ENCODE peak calls at places on chromosome 9, in six cellular contexts. One of them, this sample, is unnamed.

GRCh38 chr9:70403618-70404025 is 10.8 kb downstream of the KLF9 start:
- DNase-seq in IMR-90: peak; percentile 47
- DNase-seq in neuronal stem cell: no peak
- DNase-seq in amygdala: no peak
- DNase-seq in activated naive CD4-positive, alpha-beta T cell treated with anti-CD3 and anti-CD28 coated beads, Interleukin-2, amount 50 U/mL, for 72 hours: no peak
- DNase-seq in sigmoid colon: peak; percentile 57
- DNase-seq in this sample: no peak

GRCh38 chr9:83544002-83544698 is 5.9 kb upstream of the FRMD3 start:
- DNase-seq in IMR-90: peak; percentile 38
- DNase-seq in neuronal stem cell: no peak
- DNase-seq in amygdala: no peak
- DNase-seq in activated naive CD4-positive, alpha-beta T cell treated with anti-CD3 and anti-CD28 coated beads, Interleukin-2, amount 50 U/mL, for 72 hours: no peak
- DNase-seq in sigmoid colon: no peak
- DNase-seq in this sample: no peak

GRCh38 chr9:120693609-120694008 is 20.7 kb downstream of the MEGF9 start:
- DNase-seq in IMR-90: peak; percentile 60
- DNase-seq in neuronal stem cell: no peak
- DNase-seq in amygdala: no peak
- DNase-seq in activated naive CD4-positive, alpha-beta T cell treated with anti-CD3 and anti-CD28 coated beads, Interleukin-2, amount 50 U/mL, for 72 hours: no peak
- DNase-seq in sigmoid colon: no peak
- DNase-seq in this sample: no peak

GRCh38 chr9:563200-563599 is 278.3 kb upstream of the DMRT1 start:
- DNase-seq in IMR-90: no peak
- DNase-seq in neuronal stem cell: no peak
- DNase-seq in amygdala: no peak
- DNase-seq in activated naive CD4-positive, alpha-beta T cell treated with anti-CD3 and anti-CD28 coated beads, Interleukin-2, amount 50 U/mL, for 72 hours: no peak
- DNase-seq in sigmoid colon: no peak
- DNase-seq in this sample: no peak

GRCh38 chr9:5843450-5844249 is 10.7 kb upstream of the ERMP1 start:
- DNase-seq in IMR-90: peak; percentile 29
- DNase-seq in neuronal stem cell: no peak
- DNase-seq in amygdala: no peak
- DNase-seq in activated naive CD4-positive, alpha-beta T cell treated with anti-CD3 and anti-CD28 coated beads, Interleukin-2, amount 50 U/mL, for 72 hours: no peak
- DNase-seq in sigmoid colon: no peak
- DNase-seq in this sample: no peak

GRCh38 chr9:96061293-96061987 is 185.9 kb downstream of the ERCC6L2 start:
- DNase-seq in IMR-90: peak; percentile 41
- DNase-seq in neuronal stem cell: no peak
- DNase-seq in amygdala: peak; percentile 11
- DNase-seq in activated naive CD4-positive, alpha-beta T cell treated with anti-CD3 and anti-CD28 coated beads, Interleukin-2, amount 50 U/mL, for 72 hours: no peak
- DNase-seq in sigmoid colon: no peak
- DNase-seq in this sample: no peak

GRCh38 chr9:136656795-136657611 is 5.7 kb upstream of the EGFL7 start:
- DNase-seq in IMR-90: no peak
- DNase-seq in neuronal stem cell: no peak
- DNase-seq in amygdala: no peak
- DNase-seq in activated naive CD4-positive, alpha-beta T cell treated with anti-CD3 and anti-CD28 coated beads, Interleukin-2, amount 50 U/mL, for 72 hours: no peak
- DNase-seq in sigmoid colon: no peak
- DNase-seq in this sample: no peak

GRCh38 chr9:7536310-7536939 is 263.2 kb downstream of the DMAC1 start:
- DNase-seq in IMR-90: peak; percentile 56
- DNase-seq in neuronal stem cell: peak; percentile 41
- DNase-seq in amygdala: no peak
- DNase-seq in activated naive CD4-positive, alpha-beta T cell treated with anti-CD3 and anti-CD28 coated beads, Interleukin-2, amount 50 U/mL, for 72 hours: no peak
- DNase-seq in sigmoid colon: no peak
- DNase-seq in this sample: no peak

GRCh38 chr9:106945727-106946690 is 83.0 kb downstream of the ZNF462 start:
- DNase-seq in IMR-90: peak; percentile 91
- DNase-seq in neuronal stem cell: no peak
- DNase-seq in amygdala: no peak
- DNase-seq in activated naive CD4-positive, alpha-beta T cell treated with anti-CD3 and anti-CD28 coated beads, Interleukin-2, amount 50 U/mL, for 72 hours: no peak
- DNase-seq in sigmoid colon: no peak
- DNase-seq in this sample: no peak

GRCh38 chr9:14320272-14321245 is 6.6 kb upstream of the NFIB start:
- DNase-seq in IMR-90: peak; percentile 95
- DNase-seq in neuronal stem cell: no peak
- DNase-seq in amygdala: peak; percentile 49
- DNase-seq in activated naive CD4-positive, alpha-beta T cell treated with anti-CD3 and anti-CD28 coated beads, Interleukin-2, amount 50 U/mL, for 72 hours: no peak
- DNase-seq in sigmoid colon: no peak
- DNase-seq in this sample: no peak

GRCh38 chr9:107363511-107364182 is 80.6 kb downstream of the RAD23B start:
- DNase-seq in IMR-90: no peak
- DNase-seq in neuronal stem cell: no peak
- DNase-seq in amygdala: no peak
- DNase-seq in activated naive CD4-positive, alpha-beta T cell treated with anti-CD3 and anti-CD28 coated beads, Interleukin-2, amount 50 U/mL, for 72 hours: no peak
- DNase-seq in sigmoid colon: peak; percentile 74
- DNase-seq in this sample: no peak

GRCh38 chr9:111969622-111970021 is 73.0 kb downstream of the UGCG start:
- DNase-seq in IMR-90: no peak
- DNase-seq in neuronal stem cell: peak; percentile 35
- DNase-seq in amygdala: no peak
- DNase-seq in activated naive CD4-positive, alpha-beta T cell treated with anti-CD3 and anti-CD28 coated beads, Interleukin-2, amount 50 U/mL, for 72 hours: no peak
- DNase-seq in sigmoid colon: no peak
- DNase-seq in this sample: no peak

GRCh38 chr9:136009516-136009915 is 48.3 kb upstream of the UBAC1 start:
- DNase-seq in IMR-90: no peak
- DNase-seq in neuronal stem cell: no peak
- DNase-seq in amygdala: no peak
- DNase-seq in activated naive CD4-positive, alpha-beta T cell treated with anti-CD3 and anti-CD28 coated beads, Interleukin-2, amount 50 U/mL, for 72 hours: no peak
- DNase-seq in sigmoid colon: no peak
- DNase-seq in this sample: no peak

GRCh38 chr9:136438548-136438908 is 1.1 kb downstream of the INPP5E start:
- DNase-seq in IMR-90: peak; percentile 7
- DNase-seq in neuronal stem cell: peak; percentile 17
- DNase-seq in amygdala: no peak
- DNase-seq in activated naive CD4-positive, alpha-beta T cell treated with anti-CD3 and anti-CD28 coated beads, Interleukin-2, amount 50 U/mL, for 72 hours: peak; percentile 63
- DNase-seq in sigmoid colon: no peak
- DNase-seq in this sample: peak; percentile 81

GRCh38 chr9:89475891-89476440 is 21.9 kb downstream of the SEMA4D start:
- DNase-seq in IMR-90: no peak
- DNase-seq in neuronal stem cell: no peak
- DNase-seq in amygdala: no peak
- DNase-seq in activated naive CD4-positive, alpha-beta T cell treated with anti-CD3 and anti-CD28 coated beads, Interleukin-2, amount 50 U/mL, for 72 hours: no peak
- DNase-seq in sigmoid colon: peak; percentile 22
- DNase-seq in this sample: no peak

GRCh38 chr9:124593080-124594058 is 86.2 kb upstream of the NR5A1 start:
- DNase-seq in IMR-90: peak; percentile 12
- DNase-seq in neuronal stem cell: peak; percentile 78
- DNase-seq in amygdala: no peak
- DNase-seq in activated naive CD4-positive, alpha-beta T cell treated with anti-CD3 and anti-CD28 coated beads, Interleukin-2, amount 50 U/mL, for 72 hours: no peak
- DNase-seq in sigmoid colon: no peak
- DNase-seq in this sample: no peak

GRCh38 chr9:78044189-78044588 is 12.6 kb upstream of the GNAQ start:
- DNase-seq in IMR-90: no peak
- DNase-seq in neuronal stem cell: no peak
- DNase-seq in amygdala: no peak
- DNase-seq in activated naive CD4-positive, alpha-beta T cell treated with anti-CD3 and anti-CD28 coated beads, Interleukin-2, amount 50 U/mL, for 72 hours: no peak
- DNase-seq in sigmoid colon: no peak
- DNase-seq in this sample: no peak

GRCh38 chr9:73153793-73154227 is 2.1 kb downstream of the ANXA1 start:
- DNase-seq in IMR-90: peak; percentile 28
- DNase-seq in neuronal stem cell: no peak
- DNase-seq in amygdala: no peak
- DNase-seq in activated naive CD4-positive, alpha-beta T cell treated with anti-CD3 and anti-CD28 coated beads, Interleukin-2, amount 50 U/mL, for 72 hours: no peak
- DNase-seq in sigmoid colon: no peak
- DNase-seq in this sample: no peak

GRCh38 chr9:83220737-83221136 is 157.8 kb upstream of the RASEF start:
- DNase-seq in IMR-90: peak; percentile 29
- DNase-seq in neuronal stem cell: no peak
- DNase-seq in amygdala: no peak
- DNase-seq in activated naive CD4-positive, alpha-beta T cell treated with anti-CD3 and anti-CD28 coated beads, Interleukin-2, amount 50 U/mL, for 72 hours: no peak
- DNase-seq in sigmoid colon: no peak
- DNase-seq in this sample: no peak

GRCh38 chr9:137619240-137620090 is 660 bp downstream of the EHMT1 start:
- DNase-seq in IMR-90: peak; percentile 36
- DNase-seq in neuronal stem cell: no peak
- DNase-seq in amygdala: no peak
- DNase-seq in activated naive CD4-positive, alpha-beta T cell treated with anti-CD3 and anti-CD28 coated beads, Interleukin-2, amount 50 U/mL, for 72 hours: no peak
- DNase-seq in sigmoid colon: peak; percentile 73
- DNase-seq in this sample: peak; percentile 42

GRCh38 chr9:89484475-89485404 is 13.2 kb downstream of the SEMA4D start:
- DNase-seq in IMR-90: peak; percentile 24
- DNase-seq in neuronal stem cell: no peak
- DNase-seq in amygdala: no peak
- DNase-seq in activated naive CD4-positive, alpha-beta T cell treated with anti-CD3 and anti-CD28 coated beads, Interleukin-2, amount 50 U/mL, for 72 hours: no peak
- DNase-seq in sigmoid colon: no peak
- DNase-seq in this sample: no peak

GRCh38 chr9:92048924-92049625 is 66.1 kb downstream of the SPTLC1 start:
- DNase-seq in IMR-90: peak; percentile 65
- DNase-seq in neuronal stem cell: no peak
- DNase-seq in amygdala: no peak
- DNase-seq in activated naive CD4-positive, alpha-beta T cell treated with anti-CD3 and anti-CD28 coated beads, Interleukin-2, amount 50 U/mL, for 72 hours: no peak
- DNase-seq in sigmoid colon: no peak
- DNase-seq in this sample: no peak

This sample was measured in left lung.